ENCODE peak calls at places on chromosomes 11 and 22, in five cellular contexts. B is right lobe of liver, S is AG09309, X is lower leg skin, T is foreskin fibroblast. W is an unnamed sample.

GRCh38 chr22:21001601-21002325 is at the start of gene THAP7:
- DNase-seq in X (peak; percentile 95), S (peak; percentile 70), B (peak; percentile 97), T (peak; percentile 99), W (peak; percentile 94)

GRCh38 chr11:117221775-117222517 is 9.9 kb downstream of the PCSK7 start:
- DNase-seq in B (peak; percentile 45), T (peak; percentile 85), S (no peak), X (no peak), W (no peak)

GRCh38 chr22:20256042-20256441 is 12.1 kb downstream of the RTN4R start:
- DNase-seq in S (no peak), B (no peak), T (no peak), X (no peak), W (no peak)

GRCh38 chr11:69642549-69642912 is 1.6 kb downstream of the CCND1 start:
- DNase-seq in X (no peak), B (peak; percentile 68), T (no peak), S (no peak), W (no peak)

GRCh38 chr11:13271060-13271693 is 6.4 kb upstream of the BMAL1 start:
- DNase-seq in S (no peak), B (no peak), X (no peak), T (no peak), W (no peak)

GRCh38 chr22:31613904-31614296 is 48.1 kb downstream of the PISD start:
- DNase-seq in S (no peak), X (no peak), B (no peak), T (no peak), W (no peak)

GRCh38 chr22:30806391-30806861 is 111.8 kb downstream of the OSBP2 start:
- DNase-seq in S (no peak), B (no peak), T (peak; percentile 58), X (no peak), W (no peak)

GRCh38 chr11:103536335-103536722 is 427.1 kb downstream of the DYNC2H1 start:
- DNase-seq in B (no peak), S (no peak), X (no peak), T (no peak), W (no peak)

GRCh38 chr22:50314081-50314454 is 6.6 kb upstream of the PLXNB2 start:
- DNase-seq in B (no peak), X (no peak), T (no peak), S (no peak), W (no peak)

GRCh38 chr22:25413620-25414019 is 150.9 kb upstream of the GRK3 start:
- DNase-seq in S (no peak), B (no peak), X (no peak), T (no peak), W (no peak)

GRCh38 chr22:38272373-38273134 is at the start of gene TMEM184B:
- DNase-seq in X (peak; percentile 43), B (peak; percentile 81), S (no peak), T (peak; percentile 90), W (peak; percentile 88)

GRCh38 chr11:24239016-24239720 is 257.7 kb upstream of the LUZP2 start:
- DNase-seq in B (no peak), T (peak; percentile 34), S (no peak), X (no peak), W (no peak)

GRCh38 chr11:42462558-42463310 is 849.1 kb upstream of the API5 start:
- DNase-seq in T (peak; percentile 2), B (no peak), X (no peak), S (no peak), W (no peak)

GRCh38 chr22:42621505-42622002 is 6.9 kb upstream of the POLDIP3 start:
- DNase-seq in S (no peak), B (no peak), T (peak; percentile 92), X (peak; percentile 51), W (peak; percentile 78)

GRCh38 chr11:78008174-78008573 is 13.7 kb upstream of the INTS4 start:
- DNase-seq in T (no peak), X (no peak), S (no peak), B (no peak), W (no peak)

GRCh38 chr11:35944503-35945136 is 758 bp downstream of the LDLRAD3 start:
- DNase-seq in T (peak; percentile 58), S (no peak), X (no peak), B (no peak), W (no peak)

GRCh38 chr11:59173964-59174663 is 2.2 kb downstream of the DTX4 start:
- DNase-seq in X (no peak), B (peak; percentile 92), S (no peak), T (peak; percentile 25), W (no peak)

GRCh38 chr11:61873588-61874459 is 17.5 kb downstream of the FADS3 start:
- DNase-seq in S (no peak), B (no peak), T (no peak), X (no peak), W (no peak)

GRCh38 chr22:35102663-35103062 is 36.7 kb downstream of the ISX start:
- DNase-seq in X (no peak), S (no peak), B (no peak), T (no peak), W (no peak)

GRCh38 chr11:126438691-126439090 is 83.2 kb downstream of the ST3GAL4 start:
- DNase-seq in S (no peak), T (peak; percentile 52), X (no peak), B (no peak), W (no peak)

GRCh38 chr11:8834379-8834778 is 76.6 kb upstream of the AKIP1 start:
- DNase-seq in B (peak; percentile 9), X (no peak), S (no peak), T (peak; percentile 47), W (no peak)

GRCh38 chr22:37163618-37164534 is 14.2 kb upstream of the IL2RB start:
- DNase-seq in X (no peak), B (no peak), S (no peak), T (no peak), W (no peak)

GRCh38 chr22:50186789-50187523 is 1.2 kb downstream of the TRABD start:
- DNase-seq in S (no peak), B (no peak), X (no peak), T (peak; percentile 57), W (no peak)

GRCh38 chr11:73239571-73240189 is 21.6 kb downstream of the P2RY2 start:
- DNase-seq in B (peak; percentile 44), T (no peak), X (no peak), S (no peak), W (no peak)

GRCh38 chr11:71488086-71488967 is 35.3 kb downstream of the NADSYN1 start:
- DNase-seq in X (no peak), S (no peak), T (peak; percentile 52), B (no peak), W (no peak)

GRCh38 chr11:95337175-95337957 is 106.4 kb upstream of the SESN3 start:
- DNase-seq in T (peak; percentile 78), B (peak; percentile 55), S (peak; percentile 5), X (no peak), W (no peak)

GRCh38 chr11:112062923-112063322 is 10.9 kb downstream of the PIH1D2 start:
- DNase-seq in B (no peak), T (no peak), S (no peak), X (no peak), W (no peak)

GRCh38 chr11:57175478-57175877 is 6.3 kb upstream of the LRRC55 start:
- DNase-seq in T (no peak), B (no peak), S (no peak), X (no peak), W (no peak)

GRCh38 chr11:101866619-101867491 is 48.0 kb upstream of the CEP126 start:
- DNase-seq in X (no peak), T (peak; percentile 74), S (no peak), B (peak; percentile 53), W (no peak)

GRCh38 chr11:9206496-9206895 is 58.7 kb downstream of the DENND5A start:
- DNase-seq in T (peak; percentile 45), S (peak; percentile 46), X (no peak), B (no peak), W (no peak)

GRCh38 chr11:111586305-111586915 is 15.8 kb upstream of the SIK2 start:
- DNase-seq in T (peak; percentile 70), X (no peak), B (no peak), S (no peak), W (no peak)

GRCh38 chr11:122202161-122202950 is 86.3 kb upstream of the BLID start:
- DNase-seq in X (no peak), S (peak; percentile 55), B (peak; percentile 48), T (peak; percentile 92), W (no peak)

DNA sequence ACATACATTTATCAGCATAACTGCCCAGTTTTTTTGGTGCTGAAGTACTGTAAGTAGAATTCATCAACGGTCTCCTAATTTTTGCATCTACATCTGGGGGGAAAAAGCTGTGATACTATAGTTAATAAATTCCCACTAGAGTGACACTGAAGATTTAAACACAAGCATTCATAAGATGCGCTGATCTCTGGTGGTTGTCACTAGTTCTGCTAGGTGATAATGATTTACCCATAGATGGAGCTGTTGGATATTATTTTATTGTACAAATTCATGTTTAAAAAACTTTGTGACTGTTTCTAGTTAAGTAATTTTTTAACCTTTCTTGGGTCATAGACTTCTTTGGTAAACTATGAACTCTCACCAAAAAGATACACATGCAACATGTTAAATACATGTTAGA is 106.6 kb downstream of the EMSY start:
- DNase-seq in S (no peak), X (no peak), T (no peak), B (no peak), W (no peak)
- TF ChIP-seq CTCF in S (peak; percentile 6), X (no peak), T (no peak), B (peak; percentile 15), W (no peak)

DNA sequence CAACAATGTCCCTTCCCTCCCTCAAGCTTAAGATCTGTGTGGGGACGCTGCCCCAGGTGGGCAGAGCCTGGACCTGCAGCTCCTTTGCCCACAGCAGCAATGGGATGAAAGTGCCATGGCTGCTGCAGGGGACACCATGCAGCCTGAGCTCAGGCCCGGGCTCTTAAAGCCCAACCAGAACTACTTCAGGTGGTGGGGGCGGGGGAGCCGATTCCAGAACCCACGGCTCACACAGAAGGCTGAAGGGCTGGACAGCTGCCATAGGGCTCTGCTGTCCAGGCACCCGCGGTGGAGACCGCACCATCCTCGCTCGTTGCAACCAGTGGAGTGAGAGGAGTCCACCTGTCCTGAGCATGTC is 12.5 kb downstream of the CHID1 start:
- DNase-seq in X (no peak), T (peak; percentile 57), S (no peak), B (no peak), W (no peak)
- TF ChIP-seq CTCF in X (no peak), T (peak; percentile 30), S (peak; percentile 10), B (no peak), W (peak; percentile 19)

GRCh38 chr11:15875934-15876333 is 480.4 kb downstream of the SOX6 start:
- DNase-seq in B (no peak), S (no peak), X (no peak), T (no peak), W (no peak)
- TF ChIP-seq CTCF in B (no peak), S (no peak), X (no peak), T (no peak), W (no peak)

DNA sequence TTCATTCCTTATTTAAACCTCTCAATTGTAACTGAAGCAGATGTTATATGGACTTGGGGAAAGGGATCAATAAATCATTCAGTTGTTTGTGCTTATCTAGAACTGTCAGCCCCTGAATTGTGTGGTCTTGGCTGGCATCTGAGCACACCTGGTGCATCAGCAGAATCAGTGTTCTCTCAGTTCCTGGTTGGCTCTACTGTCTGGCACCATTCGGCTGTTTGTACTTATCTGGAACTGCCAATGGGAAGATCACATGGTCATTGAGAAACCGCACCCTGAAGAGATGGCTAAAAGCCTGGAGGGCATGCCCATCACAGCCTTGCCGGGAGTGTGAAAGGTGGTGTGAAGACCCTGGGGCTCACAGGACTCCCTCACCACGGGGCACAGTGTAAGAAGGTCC is 37.1 kb upstream of the EHF start:
- DNase-seq in B (peak; percentile 65), S (no peak), X (no peak), T (no peak), W (no peak)
- TF ChIP-seq CTCF in B (no peak), S (no peak), X (no peak), T (no peak), W (no peak)